ENCODE peak calls at places on chromosomes 3 and 15, in five cellular contexts. Y is neuronal stem cell, I is H1, G is H9, F is mesendoderm. V is an unnamed sample.

GRCh38 chr15:80070840-80071239 is 11.4 kb downstream of the ZFAND6 start:
- DNase-seq in I (no peak), Y (no peak), G (no peak), F (no peak), V (peak; percentile 58)

GRCh38 chr3:32147509-32147908 is 41.1 kb downstream of the GPD1L start:
- DNase-seq in I (no peak), Y (no peak), G (no peak), F (no peak), V (peak; percentile 18)

GRCh38 chr15:70327328-70328136 is 229.8 kb upstream of the TLE3 start:
- DNase-seq in Y (no peak), I (peak; percentile 39), F (peak; percentile 79), G (no peak), V (peak; percentile 43)

GRCh38 chr3:17850448-17850847 is 108.0 kb upstream of the TBC1D5 start:
- DNase-seq in G (no peak), F (no peak), I (no peak), Y (no peak), V (no peak)

GRCh38 chr15:79179108-79179561 is 88.6 kb upstream of the RASGRF1 start:
- DNase-seq in I (no peak), F (peak; percentile 92), Y (no peak), G (peak; percentile 65), V (peak; percentile 55)

GRCh38 chr15:96058103-96058851 is 272.2 kb upstream of the NR2F2 start:
- DNase-seq in F (no peak), G (no peak), I (no peak), Y (no peak), V (no peak)

GRCh38 chr15:77076325-77076915 is 5.5 kb upstream of the TSPAN3 start:
- DNase-seq in F (no peak), I (no peak), Y (no peak), G (no peak), V (no peak)

GRCh38 chr3:145936986-145937385 is 224.0 kb downstream of the PLOD2 start:
- DNase-seq in G (no peak), I (no peak), Y (no peak), F (no peak), V (no peak)

GRCh38 chr15:61996056-61996635 is 64.1 kb downstream of the VPS13C start:
- DNase-seq in I (no peak), Y (no peak), F (no peak), G (no peak), V (peak; percentile 12)

GRCh38 chr3:63876260-63876659 is 12.6 kb downstream of the ATXN7 start:
- DNase-seq in F (no peak), G (no peak), Y (no peak), I (no peak), V (no peak)

GRCh38 chr15:78457101-78457500 is 19.1 kb downstream of the IREB2 start:
- DNase-seq in Y (no peak), F (no peak), G (no peak), I (no peak), V (peak; percentile 69)

GRCh38 chr15:68333775-68334470 is 56.4 kb downstream of the FEM1B start:
- DNase-seq in Y (no peak), F (peak; percentile 50), I (no peak), G (no peak), V (peak; percentile 44)

GRCh38 chr15:75198560-75199346 is 2.9 kb upstream of the C15orf39 start:
- DNase-seq in G (peak; percentile 80), Y (no peak), F (peak; percentile 61), I (no peak), V (peak; percentile 49)

GRCh38 chr15:66706840-66707239 is 4.8 kb downstream of the SMAD6 start:
- DNase-seq in I (no peak), Y (no peak), G (no peak), F (no peak), V (no peak)

GRCh38 chr3:169627073-169627472 is 36.4 kb downstream of the MECOM start:
- DNase-seq in Y (no peak), F (no peak), G (no peak), I (no peak), V (no peak)

GRCh38 chr3:58151637-58152036 is 59.1 kb downstream of the DNASE1L3 start:
- DNase-seq in Y (no peak), I (no peak), F (no peak), G (no peak), V (no peak)

GRCh38 chr15:34011476-34011875 is 27.5 kb downstream of the AVEN start:
- DNase-seq in G (no peak), I (no peak), Y (no peak), F (no peak), V (no peak)

GRCh38 chr15:93025625-93025982 is 63.4 kb downstream of the RGMA start:
- DNase-seq in Y (no peak), I (no peak), G (no peak), F (no peak), V (no peak)

GRCh38 chr3:61448378-61448777 is 113.0 kb upstream of the PTPRG start:
- DNase-seq in Y (no peak), F (no peak), I (no peak), G (no peak), V (no peak)

GRCh38 chr3:155785662-155786295 is 20.3 kb downstream of the C3orf33 start:
- DNase-seq in Y (no peak), G (no peak), F (no peak), I (no peak), V (no peak)

GRCh38 chr15:55710286-55710685 is 32.7 kb downstream of the PRTG start:
- DNase-seq in G (no peak), F (no peak), Y (no peak), I (no peak), V (no peak)

GRCh38 chr15:55712363-55712762 is 30.6 kb downstream of the PRTG start:
- DNase-seq in Y (no peak), F (no peak), I (no peak), G (no peak), V (no peak)

GRCh38 chr15:55714064-55714463 is 28.9 kb downstream of the PRTG start:
- DNase-seq in I (no peak), G (no peak), F (no peak), Y (no peak), V (no peak)

GRCh38 chr15:55715355-55716076 is 27.4 kb downstream of the PRTG start:
- DNase-seq in F (peak; percentile 91), G (peak; percentile 32), Y (no peak), I (no peak), V (no peak)
- H3K4ac ChIP-seq in F (no peak overlapping the region), G (no peak overlapping the region), Y (no peak overlapping the region), I (no peak overlapping the region), V (no peak overlapping the region)

GRCh38 chr3:138827222-138827621 is 7.5 kb downstream of the PIK3CB start:
- DNase-seq in I (no peak), Y (no peak), G (no peak), F (no peak), V (no peak)
- H3K4ac ChIP-seq in I (no peak overlapping the region), Y (no peak overlapping the region), G (no peak overlapping the region), F (no peak overlapping the region), V (no peak overlapping the region)

GRCh38 chr3:99741588-99741987 is 76.1 kb upstream of the CMSS1 start:
- DNase-seq in F (no peak), Y (no peak), G (no peak), I (no peak), V (no peak)
- H3K4ac ChIP-seq in F (no peak overlapping the region), Y (no peak overlapping the region), G (no peak overlapping the region), I (no peak overlapping the region), V (no peak overlapping the region)

DNA sequence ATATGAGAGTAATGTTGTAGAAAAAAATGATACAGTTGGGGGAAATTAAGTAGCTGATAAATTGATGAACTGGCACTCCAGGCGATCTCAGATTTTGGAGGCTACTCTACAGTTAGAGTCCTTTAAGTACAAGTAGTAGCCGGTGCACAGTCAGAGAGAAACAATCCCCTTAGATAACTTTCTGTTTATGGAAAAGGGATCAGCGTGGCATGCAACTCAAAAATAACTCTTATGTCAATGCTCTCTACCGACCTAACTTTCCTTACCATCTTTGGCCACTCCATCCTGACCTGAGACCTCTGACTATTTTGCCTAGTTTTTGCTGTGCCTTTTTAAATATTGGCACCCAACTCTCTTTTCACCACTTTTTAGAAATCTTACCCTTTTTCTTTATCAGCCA is 299.6 kb downstream of the UNC13C start:
- DNase-seq in F (no peak), Y (no peak), G (no peak), I (no peak), V (no peak)
- H3K4ac ChIP-seq in F (no peak overlapping the region), Y (no peak overlapping the region), G (no peak overlapping the region), I (no peak overlapping the region), V (no peak overlapping the region)

V was measured in IMR-90.